ENCODE peak calls at places on chromosomes 2 and 18, in five cellular contexts. C is CD4-positive, alpha-beta T cell; F is activated naive CD4-positive, alpha-beta T cell treated with anti-CD3 and anti-CD28 coated beads, Interleukin-2, amount 50 U/mL, for 72 hours; V is CD4-positive, CD25-positive, alpha-beta regulatory T cell; S is RWPE2. Z is an unnamed sample.

GRCh38 chr2:203830294-203831055 is 37.1 kb upstream of the CTLA4 start:
- ATAC-seq in C (peak; percentile 37), F (peak; percentile 96), S (no peak), V (peak; percentile 82), Z (peak; percentile 93)

GRCh38 chr2:40218679-40219078 is 233.2 kb downstream of the SLC8A1 start:
- ATAC-seq in V (no peak), S (no peak), F (no peak), C (no peak), Z (no peak)

GRCh38 chr18:9336827-9337226 is 2.3 kb downstream of the TWSG1 start:
- ATAC-seq in F (no peak), S (no peak), C (no peak), V (no peak), Z (no peak)

GRCh38 chr2:234451852-234452625 is 44.8 kb downstream of the ARL4C start:
- ATAC-seq in S (peak; percentile 88), F (peak; percentile 29), V (peak; percentile 44), C (peak; percentile 10), Z (peak; percentile 22)

GRCh38 chr2:50335433-50335832 is 696.5 kb downstream of the NRXN1 start:
- ATAC-seq in V (no peak), F (no peak), S (no peak), C (no peak), Z (no peak)

GRCh38 chr18:37284260-37284659 is 281.3 kb downstream of the CELF4 start:
- ATAC-seq in F (no peak), C (no peak), V (no peak), S (no peak), Z (no peak)

GRCh38 chr2:187354653-187355052 is 93.4 kb downstream of the CALCRL start:
- ATAC-seq in C (no peak), S (no peak), F (no peak), V (no peak), Z (no peak)

GRCh38 chr2:224595518-224595917 is 10.4 kb upstream of the CUL3 start:
- ATAC-seq in S (no peak), V (no peak), C (no peak), F (no peak), Z (no peak)

GRCh38 chr18:79627750-79628294 is 51.8 kb upstream of the CTDP1 start:
- ATAC-seq in C (no peak), F (no peak), V (no peak), S (no peak), Z (no peak)

Z was measured in activated T-helper 17 cell treated with anti-CD3 and anti-CD28 coated beads, Interleukin-2, amount 50 U/mL, for 72 hours.